ENCODE peak calls at places on chromosome 14, in nine cellular contexts. G, B, H, R, Y, U, D, P and F are unnamed samples.

GRCh38 chr14:105294142-105294597 is 6.6 kb downstream of the BRF1 start:
- DNase-seq in H (no peak), D (no peak), G (peak), R (peak), Y (peak), B (peak), U (no peak), P (peak), F (no peak)

GRCh38 chr14:54572316-54572715 is 5.4 kb downstream of the SAMD4A start:
- DNase-seq in B (no peak), U (no peak), G (no peak), Y (peak), D (no peak), P (peak), R (no peak), H (peak), F (no peak)

GRCh38 chr14:99571303-99571986 is 32.6 kb downstream of the CCDC85C start:
- DNase-seq in H (no peak), Y (peak), B (no peak), D (no peak), R (no peak), U (no peak), G (no peak), P (no peak), F (no peak)

GRCh38 chr14:99148131-99148530 is 123.9 kb downstream of the BCL11B start:
- DNase-seq in D (no peak), R (no peak), G (no peak), U (no peak), P (no peak), Y (no peak), B (no peak), H (no peak), F (no peak)

GRCh38 chr14:84247693-84248092 is 1282.3 kb upstream of the FLRT2 start:
- DNase-seq in Y (no peak), P (no peak), D (no peak), R (no peak), B (no peak), H (no peak), U (no peak), G (no peak), F (no peak)

GRCh38 chr14:104394606-104394910 is 185.0 kb upstream of the C14orf180 start:
- DNase-seq in R (no peak), P (no peak), U (no peak), H (no peak), Y (no peak), B (no peak), G (no peak), D (no peak), F (no peak)

GRCh38 chr14:104865069-104865630 is at the start of gene CEP170B:
- DNase-seq in U (no peak), D (no peak), G (no peak), R (peak), Y (no peak), B (no peak), P (peak), H (peak), F (no peak)

GRCh38 chr14:30751646-30752416 is 122.5 kb upstream of the COCH start:
- DNase-seq in D (no peak), B (no peak), Y (peak), P (no peak), G (no peak), H (no peak), R (no peak), U (no peak), F (no peak)

GRCh38 chr14:38992067-38992835 is 110.8 kb downstream of the SEC23A start:
- DNase-seq in H (no peak), Y (no peak), D (no peak), B (no peak), P (no peak), G (no peak), R (no peak), U (no peak), F (no peak)

GRCh38 chr14:104432611-104433231 is 146.8 kb upstream of the C14orf180 start:
- DNase-seq in Y (no peak), R (no peak), D (no peak), B (no peak), U (no peak), P (no peak), G (no peak), H (no peak), F (no peak)

GRCh38 chr14:75751291-75751690 is 90.2 kb downstream of the TTLL5 start:
- DNase-seq in D (no peak), U (no peak), G (peak), P (no peak), B (no peak), H (no peak), R (no peak), Y (no peak), F (no peak)

GRCh38 chr14:75907722-75908330 is 74.0 kb downstream of the TGFB3 start:
- DNase-seq in R (no peak), G (no peak), B (no peak), Y (no peak), U (no peak), H (no peak), P (no peak), D (no peak), F (no peak)

GRCh38 chr14:58362798-58363412 is 32.8 kb upstream of the TOMM20L start:
- DNase-seq in P (no peak), Y (peak), U (no peak), D (no peak), G (peak), H (no peak), B (no peak), R (no peak), F (no peak)

GRCh38 chr14:51224551-51224950 is 15.5 kb upstream of the TMX1 start:
- DNase-seq in P (no peak), D (no peak), G (no peak), U (no peak), R (no peak), Y (no peak), H (no peak), B (no peak), F (no peak)